ENCODE peak calls at places on chromosomes 6 and 20, in four cellular contexts. G, B, H and R are unnamed samples.

GRCh38 chr6:146410851-146411595 is 132.6 kb upstream of the RAB32 start:
- DNase-seq in B (no peak), H (no peak), G (no peak), R (no peak)

GRCh38 chr6:36033935-36034334 is 6.3 kb downstream of the MAPK14 start:
- DNase-seq in G (no peak), H (no peak), B (no peak), R (no peak)

GRCh38 chr6:7073810-7074525 is 33.8 kb upstream of the RREB1 start:
- DNase-seq in H (no peak), B (peak; percentile 92), G (no peak), R (no peak)

GRCh38 chr6:128241221-128241620 is 279.2 kb downstream of the PTPRK start:
- DNase-seq in G (no peak), B (no peak), H (no peak), R (no peak)

GRCh38 chr20:32289661-32290431 is 12.4 kb downstream of the KIF3B start:
- DNase-seq in G (no peak), B (no peak), H (peak; percentile 100), R (no peak)

GRCh38 chr6:31265926-31266325 is 6.0 kb downstream of the HLA-C start:
- DNase-seq in B (no peak), H (no peak), G (no peak), R (no peak)

GRCh38 chr6:142118926-142119325 is 13.8 kb upstream of the GJE1 start:
- DNase-seq in G (no peak), B (no peak), H (no peak), R (no peak)

GRCh38 chr6:104428201-104428600 is 431.5 kb downstream of the HACE1 start:
- DNase-seq in B (no peak), H (no peak), G (no peak), R (no peak)

GRCh38 chr20:62980970-62981369 is 25.8 kb downstream of the BHLHE23 start:
- DNase-seq in G (no peak), B (no peak), H (no peak), R (no peak)

GRCh38 chr20:40506567-40506966 is 182.5 kb downstream of the MAFB start:
- DNase-seq in B (no peak), G (no peak), H (peak; percentile 37), R (no peak)

GRCh38 chr6:96304997-96305396 is 216.6 kb upstream of the UFL1 start:
- DNase-seq in H (peak; percentile 13), G (no peak), B (peak; percentile 12), R (no peak)

GRCh38 chr20:13554706-13555105 is 84.0 kb downstream of the TASP1 start:
- DNase-seq in B (no peak), G (no peak), H (no peak), R (no peak)

GRCh38 chr6:148780918-148781436 is 34.1 kb downstream of the UST start:
- DNase-seq in G (no peak), H (no peak), B (peak; percentile 73), R (no peak)

DNA sequence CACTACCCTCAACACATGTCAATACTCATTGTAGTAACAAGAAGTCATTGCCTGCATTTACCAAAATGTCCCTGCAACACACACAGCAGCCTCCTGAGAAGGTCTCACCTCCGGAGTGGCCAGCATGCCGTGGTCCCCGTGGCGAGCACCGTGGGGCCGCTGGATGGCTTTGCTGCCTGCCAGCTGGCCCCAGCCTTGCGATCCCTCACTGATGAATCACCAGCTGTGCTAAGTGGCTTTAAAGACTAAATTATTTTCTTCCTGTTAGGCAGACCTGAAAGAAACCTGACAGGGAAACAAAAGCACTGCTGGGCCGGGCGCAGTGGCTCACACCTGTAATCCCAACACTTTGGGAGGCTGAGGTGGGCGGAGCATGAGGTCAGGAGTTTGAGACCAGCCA is 306.7 kb downstream of the CDH4 start:
- DNase-seq in G (no peak), H (no peak), B (no peak), R (no peak)
- H3K9ac ChIP-seq in G (no peak overlapping the region), H (no peak overlapping the region), B (no peak overlapping the region), R (no peak overlapping the region)

DNA sequence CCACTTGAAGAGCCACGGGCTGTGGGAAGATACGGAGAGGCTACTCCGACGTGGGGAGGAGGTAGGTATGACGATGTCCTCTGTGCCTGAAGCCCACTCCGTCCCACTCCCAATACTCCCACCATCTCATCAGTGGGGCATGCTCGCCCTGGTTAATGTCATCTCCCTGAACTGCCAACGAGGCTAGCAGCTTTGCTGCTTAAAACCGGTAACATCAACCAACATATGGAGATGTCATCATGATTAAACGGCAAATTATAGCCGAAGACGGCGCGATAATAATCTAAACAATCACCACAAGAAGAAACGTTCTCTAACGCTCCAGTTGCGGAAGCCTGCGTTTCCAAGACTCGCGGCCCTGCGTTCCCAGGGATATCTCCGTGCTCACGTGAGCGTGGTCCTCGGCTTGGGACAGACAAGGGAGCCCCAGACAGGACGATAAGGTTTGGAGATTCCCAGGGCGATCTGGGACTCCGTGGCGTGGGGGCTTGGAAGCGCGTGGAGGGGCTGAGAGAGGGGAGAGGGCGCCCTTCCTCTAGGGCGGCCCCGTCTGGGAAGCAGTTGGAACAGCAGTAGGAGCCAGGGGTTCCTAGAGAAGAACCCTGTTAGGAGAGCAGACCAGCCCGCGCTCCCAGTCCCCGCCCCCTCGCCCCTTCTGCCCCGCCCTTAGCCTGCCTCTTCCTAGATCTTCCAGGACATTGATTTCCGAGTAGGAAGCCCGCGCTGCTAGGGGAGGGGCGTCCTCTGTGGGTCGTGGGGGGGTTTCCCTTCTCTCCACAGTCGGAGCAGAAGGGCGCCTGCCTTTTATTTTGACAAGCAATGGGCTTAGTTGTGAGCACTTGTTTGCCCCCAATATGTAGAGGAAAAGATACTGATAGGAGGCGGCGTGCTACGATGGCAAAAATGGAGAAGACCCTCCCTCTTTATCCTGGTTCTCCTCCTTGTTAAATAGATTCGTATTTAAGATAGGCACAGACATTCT is 10.7 kb downstream of the NRN1 start:
- DNase-seq in B (no peak), G (peak; percentile 85), H (peak; percentile 39), R (no peak)
- H3K4me3 ChIP-seq in B (peak overlapping the region; percentile 91), G (peak overlapping the region; percentile 38), H (peak overlapping the region; percentile 99), R (peak overlapping the region; percentile 34)

DNA sequence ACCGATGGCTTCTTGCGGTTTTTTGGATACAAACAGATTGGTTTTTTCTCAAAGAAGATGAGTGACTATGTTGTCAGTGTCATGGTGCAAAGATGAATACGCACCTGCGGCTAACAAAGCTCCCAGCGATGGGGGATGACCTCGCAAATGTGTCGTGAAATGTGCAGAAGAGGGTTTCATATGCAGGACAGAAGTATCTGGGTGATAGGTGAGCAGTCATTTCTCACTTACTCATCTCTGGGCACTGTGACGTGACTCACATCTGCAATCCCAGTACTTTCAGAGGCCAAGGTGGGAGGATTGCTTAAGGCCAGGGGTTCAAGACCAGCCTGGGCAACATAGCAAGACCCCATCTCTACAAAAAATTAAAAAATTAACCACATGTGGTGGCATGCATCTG is 216.3 kb downstream of the ERMARD start:
- DNase-seq in G (no peak), B (no peak), H (no peak), R (no peak)
- TF ChIP-seq SUZ12 in G (no peak), B (no peak), H (no peak), R (no peak)

GRCh38 chr6:27776504-27776903 is 135.7 kb downstream of the OR2B2 start:
- DNase-seq in B (no peak), H (no peak), G (no peak), R (no peak)

GRCh38 chr6:27778625-27779417 is 133.4 kb downstream of the OR2B2 start:
- DNase-seq in G (no peak), B (no peak), H (no peak), R (no peak)

GRCh38 chr6:27775796-27776184 is 136.4 kb downstream of the OR2B2 start:
- DNase-seq in H (no peak), B (no peak), G (no peak), R (no peak)

GRCh38 chr6:27777126-27777525 is 135.1 kb downstream of the OR2B2 start:
- DNase-seq in G (no peak), B (no peak), H (no peak), R (no peak)

DNA sequence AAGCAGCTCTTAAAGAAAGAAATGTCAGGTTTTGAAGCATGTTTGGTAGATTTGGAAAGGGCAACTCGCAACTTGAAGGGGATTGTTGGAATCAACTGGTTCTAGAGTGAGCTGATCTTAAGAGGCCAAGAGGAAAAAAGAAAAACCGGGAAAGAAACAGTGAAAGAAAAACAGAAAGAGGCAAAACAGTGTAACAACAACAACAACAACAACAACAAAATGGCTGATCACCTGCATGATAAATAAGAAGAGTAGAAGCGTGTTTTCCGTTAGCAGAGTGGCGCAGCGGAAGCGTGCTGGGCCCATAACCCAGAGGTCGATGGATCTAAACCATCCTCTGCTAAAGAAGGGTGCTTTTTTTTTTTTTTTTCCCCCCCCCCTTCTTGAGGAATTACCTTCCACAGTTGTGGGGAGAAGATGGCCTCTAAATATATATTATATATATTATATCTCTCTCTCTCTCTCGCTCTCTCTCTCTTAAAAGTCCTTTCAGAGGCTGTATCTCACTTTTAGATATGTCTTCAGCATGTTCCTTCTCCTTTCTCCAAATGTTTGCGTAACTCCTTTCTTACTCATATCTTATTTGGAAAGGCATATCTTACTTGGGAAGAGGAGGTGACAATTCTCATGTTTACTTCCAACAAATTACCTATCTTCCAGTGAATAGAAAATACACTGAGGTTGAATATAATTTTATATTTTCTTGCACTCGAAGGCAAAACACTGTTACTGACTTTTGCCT is 134.4 kb downstream of the OR2B2 start:
- DNase-seq in G (peak; percentile 87), B (no peak), H (no peak), R (no peak)
- H3K9ac ChIP-seq in G (no peak overlapping the region), B (peak overlapping the region; percentile 70), H (peak overlapping the region; percentile 31), R (no peak overlapping the region)

DNA sequence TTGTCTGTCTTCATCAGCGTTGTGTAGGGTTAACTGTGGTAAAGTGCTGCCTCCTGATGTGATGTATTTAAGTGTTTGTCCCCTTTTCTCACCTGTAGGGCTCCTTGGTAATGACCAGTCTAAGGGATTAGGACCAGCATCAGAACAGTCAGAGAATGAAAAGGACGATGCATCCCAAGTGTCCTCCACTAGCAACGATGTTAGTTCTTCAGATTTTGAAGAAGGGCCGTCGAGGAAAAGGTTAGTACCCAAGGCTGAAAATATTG is 164.2 kb downstream of the JARID2 start:
- DNase-seq in H (no peak), B (no peak), G (peak; percentile 26), R (no peak)
- H3K4me3 ChIP-seq in H (no peak overlapping the region), B (no peak overlapping the region), G (no peak overlapping the region), R (no peak overlapping the region)

GRCh38 chr6:13398421-13398994 is 70.2 kb upstream of the TBC1D7 start:
- DNase-seq in B (no peak), H (no peak), G (no peak), R (no peak)
- TF ChIP-seq SUZ12 in B (no peak), H (no peak), G (no peak), R (no peak)

DNA sequence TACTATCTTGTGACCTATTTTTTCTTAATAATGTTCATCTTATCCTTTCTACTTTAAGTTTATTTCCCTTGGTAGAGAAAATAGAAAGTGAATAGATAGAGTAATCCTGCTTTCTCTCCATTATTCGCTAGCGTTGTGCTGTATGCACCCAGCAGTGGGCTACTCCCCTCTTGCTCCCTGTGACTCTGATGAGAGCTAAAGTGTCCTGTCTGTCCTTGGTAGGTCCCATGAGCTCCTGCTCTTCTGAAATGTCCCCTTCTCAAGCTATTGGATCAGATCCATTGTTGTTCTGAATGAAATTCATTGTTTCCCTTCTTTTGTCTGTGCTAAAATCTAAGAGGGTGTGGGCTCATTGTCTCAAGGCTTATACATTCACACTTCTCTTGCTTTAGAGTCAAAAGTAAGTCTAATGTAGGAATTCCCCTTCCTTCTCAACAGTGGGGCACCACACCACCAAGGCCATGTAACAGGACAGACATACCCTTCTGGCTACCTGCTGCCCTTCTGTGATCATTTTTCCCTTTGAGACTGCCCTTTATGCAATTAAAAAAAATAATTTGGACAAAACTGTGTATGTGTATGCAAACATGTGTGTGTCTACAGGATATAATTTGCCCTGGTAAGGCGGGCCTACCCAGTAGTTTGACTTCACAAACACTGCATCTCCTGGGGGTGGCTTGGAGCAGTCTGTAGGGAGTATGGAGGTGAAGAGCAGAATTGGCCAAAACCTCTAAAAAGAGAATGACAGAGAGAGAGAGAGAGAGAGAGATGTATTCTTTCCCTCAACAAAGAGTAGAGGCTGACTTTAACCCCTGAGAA is 167.0 kb upstream of the MYLIP start:
- DNase-seq in G (no peak), H (no peak), B (no peak), R (no peak)
- H3K9ac ChIP-seq in G (no peak overlapping the region), H (no peak overlapping the region), B (peak overlapping the region; percentile 43), R (no peak overlapping the region)